ENCODE peak calls at places on chromosomes 12 and 14, in four cellular contexts. G is H1, Z is HCT116, I is GM12878. L is an unnamed sample.

GRCh38 chr12:121789800-121790748 is 3.4 kb downstream of the RHOF start:
- DNase-seq in G (no peak), I (peak; percentile 70), Z (no peak), L (no peak)

GRCh38 chr14:61140872-61141271 is 140.3 kb downstream of the TMEM30B start:
- DNase-seq in G (no peak), I (no peak), Z (peak; percentile 29), L (no peak)

GRCh38 chr14:70731447-70732239 is 77.7 kb downstream of the MAP3K9 start:
- DNase-seq in Z (no peak), I (no peak), G (no peak), L (no peak)

GRCh38 chr12:66235626-66236281 is 46.7 kb downstream of the IRAK3 start:
- DNase-seq in Z (no peak), G (no peak), I (no peak), L (no peak)

GRCh38 chr12:113174461-113175384 is 10.6 kb downstream of the DDX54 start:
- DNase-seq in I (no peak), Z (no peak), G (peak; percentile 96), L (peak; percentile 90)

GRCh38 chr14:68377459-68377858 is 415.4 kb downstream of the ZFP36L1 start:
- DNase-seq in G (no peak), I (no peak), Z (no peak), L (no peak)

GRCh38 chr12:12704593-12705230 is 8.7 kb upstream of the GPR19 start:
- DNase-seq in I (no peak), G (no peak), Z (peak; percentile 84), L (no peak)

GRCh38 chr12:96143827-96144226 is 50.3 kb upstream of the ELK3 start:
- DNase-seq in I (no peak), Z (no peak), G (no peak), L (no peak)

GRCh38 chr12:102314821-102315220 is 117.2 kb upstream of the PMCH start:
- DNase-seq in Z (no peak), I (no peak), G (no peak), L (no peak)

GRCh38 chr12:94982456-94982855 is 21.0 kb downstream of the NDUFA12 start:
- DNase-seq in Z (no peak), G (no peak), I (no peak), L (no peak)

GRCh38 chr14:87461704-87462103 is 531.3 kb downstream of the GALC start:
- DNase-seq in G (no peak), Z (no peak), I (no peak), L (peak; percentile 22)

DNA sequence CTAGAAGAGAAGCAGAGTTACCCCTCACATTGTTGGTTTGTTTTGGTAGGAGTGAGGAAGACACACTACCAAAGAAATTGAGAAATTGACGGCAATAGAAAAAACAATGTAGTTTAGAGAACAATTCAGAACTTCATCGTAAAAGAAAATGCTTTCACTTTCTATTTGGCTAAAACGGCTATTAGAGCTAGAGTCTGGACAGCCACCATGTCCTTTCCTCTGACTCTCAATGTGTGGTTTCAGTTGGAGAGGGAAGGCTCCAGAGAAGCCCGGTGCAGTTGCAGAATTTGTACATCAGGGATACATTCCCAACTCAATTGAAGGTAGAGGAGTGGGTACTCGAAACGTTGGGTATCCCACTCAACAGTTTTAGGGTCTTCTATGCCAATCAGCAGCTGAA is 535.3 kb downstream of the GALC start:
- DNase-seq in I (no peak), G (no peak), Z (no peak), L (no peak)
- TF ChIP-seq JUND in I (no peak), G (no peak), Z (no peak), L (no peak)

DNA sequence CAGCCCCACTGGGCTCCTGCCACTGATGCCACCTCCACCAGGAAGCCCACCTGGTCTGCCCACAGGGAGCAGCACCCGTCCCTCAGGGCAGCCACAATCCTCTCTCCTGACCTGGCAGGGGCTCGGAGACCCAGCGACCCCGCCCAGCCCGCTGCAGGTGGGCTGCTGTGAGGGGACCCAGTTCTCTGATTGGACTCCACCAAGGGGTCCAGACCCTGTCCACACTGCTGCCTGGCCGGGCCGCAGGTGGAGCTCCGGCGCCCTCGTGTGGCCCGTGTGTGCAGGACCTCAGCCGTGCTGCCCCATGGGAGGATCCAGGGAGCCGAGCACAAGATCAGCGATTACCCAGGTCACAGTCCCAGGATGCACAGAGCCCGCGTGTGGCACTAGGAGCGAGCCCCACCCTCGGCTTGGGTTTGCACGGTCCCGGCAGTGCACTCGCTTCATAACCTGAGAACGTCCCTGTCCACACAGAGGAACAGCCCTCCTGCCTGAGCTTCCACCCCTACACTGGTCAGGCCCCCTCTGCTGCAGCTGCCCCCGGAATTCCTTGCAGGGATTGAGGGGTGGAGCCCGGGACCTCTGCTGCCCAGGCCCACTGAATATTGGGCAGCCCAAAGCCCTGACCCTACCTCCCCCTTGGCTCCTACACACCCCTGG is 35.4 kb upstream of the TMEM179 start:
- DNase-seq in I (no peak), G (peak; percentile 93), Z (peak; percentile 27), L (peak; percentile 74)
- TF ChIP-seq JUND in I (no peak), G (no peak), Z (no peak), L (no peak)

GRCh38 chr12:116613256-116613655 is 54.1 kb downstream of the MAP1LC3B2 start:
- DNase-seq in G (no peak), I (no peak), Z (no peak), L (no peak)

GRCh38 chr12:116612436-116612835 is 53.3 kb downstream of the MAP1LC3B2 start:
- DNase-seq in I (no peak), G (no peak), Z (no peak), L (no peak)

GRCh38 chr12:116616536-116617248 is 57.5 kb downstream of the MAP1LC3B2 start:
- DNase-seq in Z (no peak), G (no peak), I (no peak), L (no peak)

GRCh38 chr12:116615141-116615861 is 56.1 kb downstream of the MAP1LC3B2 start:
- DNase-seq in I (no peak), Z (no peak), G (no peak), L (no peak)

DNA sequence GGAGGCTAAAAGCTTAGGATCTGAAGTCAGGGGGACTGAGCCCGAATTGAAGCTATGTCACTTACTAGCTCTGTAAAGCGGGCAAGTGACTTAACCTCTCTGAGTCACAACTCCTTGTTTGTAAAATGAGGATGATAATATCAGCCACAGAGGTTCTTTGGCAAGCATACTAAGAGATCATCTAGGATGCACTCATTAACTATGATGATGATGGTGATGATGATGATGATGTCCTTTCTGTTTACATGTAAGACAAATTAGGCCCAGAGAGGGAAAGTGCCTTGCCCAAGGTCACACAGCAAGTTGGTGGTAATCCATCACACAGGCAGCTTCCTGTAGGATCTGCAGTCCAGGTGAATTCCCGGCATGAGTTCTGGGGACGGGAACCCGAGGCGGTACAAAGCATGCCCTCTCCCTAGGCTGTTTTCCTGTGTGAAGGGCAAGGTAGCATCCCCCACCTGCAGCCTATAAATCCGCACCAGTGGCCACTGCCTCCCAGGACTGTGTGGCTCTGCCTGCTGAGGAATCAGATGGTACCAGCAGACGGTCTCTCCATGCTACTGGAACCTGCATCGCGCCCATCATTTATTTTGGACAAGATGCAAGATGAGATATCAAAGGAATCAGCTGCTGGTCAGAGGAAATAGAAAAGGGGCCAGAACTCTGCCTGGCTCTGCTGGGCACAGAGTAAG is 55.2 kb downstream of the MAP1LC3B2 start:
- DNase-seq in G (no peak), Z (no peak), I (no peak), L (no peak)
- TF ChIP-seq JUND in G (no peak), Z (no peak), I (no peak), L (no peak)

DNA sequence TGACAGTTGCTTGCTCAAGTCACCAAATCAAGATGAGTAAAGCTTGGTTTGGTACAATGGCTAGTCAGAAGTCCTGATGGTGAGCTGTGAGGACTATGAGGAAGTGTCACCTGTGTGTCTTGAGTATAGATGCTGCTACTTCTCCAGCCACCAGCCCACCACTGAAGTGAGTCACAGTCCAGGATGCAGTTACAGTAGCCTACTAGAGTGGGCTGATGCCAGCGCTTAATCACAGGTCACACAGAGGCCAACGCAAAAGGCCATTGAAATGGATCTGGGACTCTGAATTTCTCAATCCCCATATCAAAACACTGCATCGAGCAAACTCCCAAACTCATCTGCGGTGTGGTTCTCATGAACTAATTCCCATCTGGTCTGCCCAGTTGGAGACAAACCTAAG is 223.1 kb downstream of the ANO6 start:
- DNase-seq in I (no peak), G (no peak), Z (peak; percentile 8), L (no peak)
- TF ChIP-seq JUND in I (no peak), G (no peak), Z (no peak), L (no peak)

DNA sequence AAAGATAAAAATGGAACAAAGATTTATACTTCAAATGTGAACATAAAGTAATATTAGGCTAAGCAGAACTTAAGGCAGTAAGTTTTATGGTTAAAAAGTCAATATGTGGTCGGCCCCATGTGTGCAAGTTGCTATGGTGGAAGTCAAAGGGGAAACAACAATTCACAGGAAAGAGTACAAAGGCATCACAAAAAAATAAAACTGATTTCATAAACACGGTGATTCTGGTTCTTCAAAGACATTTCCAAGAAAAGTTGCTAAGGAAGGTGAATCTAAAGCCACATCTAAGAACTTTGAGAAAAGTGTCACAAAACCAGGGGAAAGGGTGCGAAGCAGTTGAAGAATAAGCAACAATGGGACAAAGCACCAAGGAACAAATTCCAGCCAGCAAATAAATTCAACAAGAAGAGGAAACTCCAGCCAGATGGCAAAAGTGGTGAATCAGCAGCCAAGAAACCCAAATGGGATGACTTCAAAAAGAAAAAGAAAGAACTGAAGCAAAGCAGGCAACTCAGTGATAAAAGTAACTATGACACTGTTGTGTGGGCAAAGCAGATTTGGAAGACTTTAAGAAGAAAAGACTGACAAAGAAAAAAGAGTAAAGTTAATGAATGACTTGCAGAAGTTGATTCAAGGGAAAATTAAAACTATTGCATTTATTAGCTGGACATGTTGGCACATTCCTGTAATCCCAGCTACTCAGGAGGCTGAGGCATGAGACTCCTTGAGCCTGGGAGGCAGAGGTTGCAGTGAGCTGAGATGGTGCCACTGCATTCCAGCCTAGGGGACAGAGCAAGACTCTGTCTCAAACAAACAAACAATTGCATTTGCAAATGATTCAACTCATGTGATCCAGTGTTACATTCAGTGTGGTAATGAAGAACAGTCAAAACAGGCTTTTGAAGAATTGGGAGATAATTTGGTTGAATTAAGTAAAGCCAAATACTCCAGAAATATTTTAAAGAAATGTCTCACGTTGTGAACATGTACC is 19.5 kb downstream of the PTGDR start:
- DNase-seq in G (peak; percentile 16), I (no peak), Z (no peak), L (no peak)
- TF ChIP-seq JUND in G (no peak), I (no peak), Z (no peak), L (no peak)

GRCh38 chr12:43848786-43849185 is 12.9 kb downstream of the TMEM117 start:
- DNase-seq in G (no peak), Z (no peak), I (no peak), L (no peak)

GRCh38 chr12:43858096-43858495 is 22.2 kb downstream of the TMEM117 start:
- DNase-seq in I (no peak), G (no peak), Z (no peak), L (no peak)

GRCh38 chr12:43856932-43857331 is 21.1 kb downstream of the TMEM117 start:
- DNase-seq in I (no peak), Z (no peak), G (no peak), L (no peak)

GRCh38 chr12:43847427-43847826 is 11.5 kb downstream of the TMEM117 start:
- DNase-seq in Z (no peak), G (no peak), I (no peak), L (no peak)

GRCh38 chr12:43852744-43853143 is 16.9 kb downstream of the TMEM117 start:
- DNase-seq in I (no peak), G (no peak), Z (no peak), L (no peak)
- TF ChIP-seq JUND in I (no peak), G (no peak), Z (no peak), L (no peak)

GRCh38 chr12:6753772-6754356 is 923 bp upstream of the MLF2 start:
- DNase-seq in Z (no peak), I (no peak), G (no peak), L (no peak)
- TF ChIP-seq JUND in Z (no peak), I (no peak), G (no peak), L (no peak)

L was measured in T47D.